ENCODE peak calls at places on chromosomes 13 and 19, in five cellular contexts. One of them, this sample, is unnamed.

GRCh38 chr13:113941571-113942191 is 32.2 kb downstream of the C13orf46 start:
- DNase-seq in BE2C: no peak
- DNase-seq in uterus: no peak
- DNase-seq in retinal pigment epithelial cell: no peak
- DNase-seq in WERI-Rb-1: peak
- DNase-seq in this sample: no peak

GRCh38 chr19:18596752-18597157 is 8.2 kb downstream of the REX1BD start:
- DNase-seq in BE2C: peak
- DNase-seq in uterus: peak
- DNase-seq in retinal pigment epithelial cell: no peak
- DNase-seq in WERI-Rb-1: peak
- DNase-seq in this sample: peak

GRCh38 chr19:7846247-7846646 is 16.2 kb downstream of the EVI5L start:
- DNase-seq in BE2C: no peak
- DNase-seq in uterus: no peak
- DNase-seq in retinal pigment epithelial cell: no peak
- DNase-seq in WERI-Rb-1: no peak
- DNase-seq in this sample: no peak

GRCh38 chr19:34904521-34904845 is 22.2 kb upstream of the ZNF30 start:
- DNase-seq in BE2C: no peak
- DNase-seq in uterus: no peak
- DNase-seq in retinal pigment epithelial cell: no peak
- DNase-seq in WERI-Rb-1: no peak
- DNase-seq in this sample: no peak

GRCh38 chr19:10270180-10270615 is 722 bp upstream of the ICAM1 start:
- DNase-seq in BE2C: no peak
- DNase-seq in uterus: peak
- DNase-seq in retinal pigment epithelial cell: no peak
- DNase-seq in WERI-Rb-1: no peak
- DNase-seq in this sample: peak

GRCh38 chr13:67258482-67258881 is 28.3 kb upstream of the PCDH9 start:
- DNase-seq in BE2C: no peak
- DNase-seq in uterus: no peak
- DNase-seq in retinal pigment epithelial cell: no peak
- DNase-seq in WERI-Rb-1: no peak
- DNase-seq in this sample: no peak

GRCh38 chr19:44884566-44884965 is 6.5 kb upstream of the TOMM40 start:
- DNase-seq in BE2C: no peak
- DNase-seq in uterus: no peak
- DNase-seq in retinal pigment epithelial cell: no peak
- DNase-seq in WERI-Rb-1: no peak
- DNase-seq in this sample: no peak

GRCh38 chr19:52369463-52370340 is at the start of gene ZNF880:
- DNase-seq in BE2C: peak
- DNase-seq in uterus: peak
- DNase-seq in retinal pigment epithelial cell: peak
- DNase-seq in WERI-Rb-1: peak
- DNase-seq in this sample: peak

GRCh38 chr13:97242755-97243497 is 20.8 kb downstream of the MBNL2 start:
- DNase-seq in BE2C: no peak
- DNase-seq in uterus: no peak
- DNase-seq in retinal pigment epithelial cell: no peak
- DNase-seq in WERI-Rb-1: no peak
- DNase-seq in this sample: no peak

GRCh38 chr19:14516746-14517438 is 1.3 kb downstream of the DNAJB1 start:
- DNase-seq in BE2C: no peak
- DNase-seq in uterus: no peak
- DNase-seq in retinal pigment epithelial cell: no peak
- DNase-seq in WERI-Rb-1: no peak
- DNase-seq in this sample: no peak

GRCh38 chr13:75385708-75386083 is 96.3 kb downstream of the TBC1D4 start:
- DNase-seq in BE2C: no peak
- DNase-seq in uterus: no peak
- DNase-seq in retinal pigment epithelial cell: no peak
- DNase-seq in WERI-Rb-1: no peak
- DNase-seq in this sample: no peak

GRCh38 chr13:26568132-26568815 is 10.8 kb downstream of the WASF3 start:
- DNase-seq in BE2C: no peak
- DNase-seq in uterus: no peak
- DNase-seq in retinal pigment epithelial cell: no peak
- DNase-seq in WERI-Rb-1: no peak
- DNase-seq in this sample: no peak

GRCh38 chr13:79541426-79542049 is 60.6 kb downstream of the NDFIP2 start:
- DNase-seq in BE2C: no peak
- DNase-seq in uterus: no peak
- DNase-seq in retinal pigment epithelial cell: no peak
- DNase-seq in WERI-Rb-1: no peak
- DNase-seq in this sample: no peak

GRCh38 chr19:48419158-48419920 is 25.9 kb downstream of the GRIN2D start:
- DNase-seq in BE2C: peak
- DNase-seq in uterus: peak
- DNase-seq in retinal pigment epithelial cell: no peak
- DNase-seq in WERI-Rb-1: peak
- DNase-seq in this sample: no peak

GRCh38 chr13:50220938-50221337 is 205.7 kb downstream of the KCNRG start:
- DNase-seq in BE2C: no peak
- DNase-seq in uterus: no peak
- DNase-seq in retinal pigment epithelial cell: no peak
- DNase-seq in WERI-Rb-1: no peak
- DNase-seq in this sample: no peak

GRCh38 chr13:95128045-95128643 is 173.1 kb downstream of the ABCC4 start:
- DNase-seq in BE2C: no peak
- DNase-seq in uterus: no peak
- DNase-seq in retinal pigment epithelial cell: no peak
- DNase-seq in WERI-Rb-1: no peak
- DNase-seq in this sample: no peak

GRCh38 chr13:60230593-60230992 is 66.9 kb upstream of the DIAPH3 start:
- DNase-seq in BE2C: no peak
- DNase-seq in uterus: no peak
- DNase-seq in retinal pigment epithelial cell: peak
- DNase-seq in WERI-Rb-1: no peak
- DNase-seq in this sample: no peak

GRCh38 chr19:14769201-14769600 is 9.2 kb downstream of the ADGRE2 start:
- DNase-seq in BE2C: no peak
- DNase-seq in uterus: no peak
- DNase-seq in retinal pigment epithelial cell: no peak
- DNase-seq in WERI-Rb-1: no peak
- DNase-seq in this sample: no peak

GRCh38 chr19:43463381-43464088 is 1.9 kb downstream of the LYPD3 start:
- DNase-seq in BE2C: peak
- DNase-seq in uterus: peak
- DNase-seq in retinal pigment epithelial cell: peak
- DNase-seq in WERI-Rb-1: peak
- DNase-seq in this sample: peak

GRCh38 chr13:32409561-32410440 is 18.1 kb downstream of the N4BP2L1 start:
- DNase-seq in BE2C: peak
- DNase-seq in uterus: peak
- DNase-seq in retinal pigment epithelial cell: no peak
- DNase-seq in WERI-Rb-1: no peak
- DNase-seq in this sample: peak

GRCh38 chr13:71877280-71877653 is 10.3 kb upstream of the DACH1 start:
- DNase-seq in BE2C: no peak
- DNase-seq in uterus: no peak
- DNase-seq in retinal pigment epithelial cell: no peak
- DNase-seq in WERI-Rb-1: no peak
- DNase-seq in this sample: no peak

GRCh38 chr13:36261011-36261410 is 36.6 kb downstream of the CCDC169 start:
- DNase-seq in BE2C: no peak
- DNase-seq in uterus: no peak
- DNase-seq in retinal pigment epithelial cell: no peak
- DNase-seq in WERI-Rb-1: no peak
- DNase-seq in this sample: no peak

GRCh38 chr13:98459171-98459681 is 117.7 kb downstream of the STK24 start:
- DNase-seq in BE2C: no peak
- DNase-seq in uterus: no peak
- DNase-seq in retinal pigment epithelial cell: no peak
- DNase-seq in WERI-Rb-1: no peak
- DNase-seq in this sample: no peak

GRCh38 chr19:3573858-3574637 is 1.3 kb downstream of the HMG20B start:
- DNase-seq in BE2C: peak
- DNase-seq in uterus: peak
- DNase-seq in retinal pigment epithelial cell: peak
- DNase-seq in WERI-Rb-1: peak
- DNase-seq in this sample: peak

GRCh38 chr13:77729502-77730221 is 32.2 kb downstream of the SLAIN1 start:
- DNase-seq in BE2C: no peak
- DNase-seq in uterus: no peak
- DNase-seq in retinal pigment epithelial cell: no peak
- DNase-seq in WERI-Rb-1: peak
- DNase-seq in this sample: no peak

GRCh38 chr13:113978741-113979481 is 5.0 kb upstream of the C13orf46 start:
- DNase-seq in BE2C: peak
- DNase-seq in uterus: no peak
- DNase-seq in retinal pigment epithelial cell: no peak
- DNase-seq in WERI-Rb-1: no peak
- DNase-seq in this sample: no peak

GRCh38 chr19:2302319-2303208 is 5.4 kb downstream of the LINGO3 start:
- DNase-seq in BE2C: peak
- DNase-seq in uterus: no peak
- DNase-seq in retinal pigment epithelial cell: no peak
- DNase-seq in WERI-Rb-1: no peak
- DNase-seq in this sample: peak

GRCh38 chr13:95842898-95843297 is 166.0 kb downstream of the DNAJC3 start:
- DNase-seq in BE2C: no peak
- DNase-seq in uterus: no peak
- DNase-seq in retinal pigment epithelial cell: no peak
- DNase-seq in WERI-Rb-1: no peak
- DNase-seq in this sample: no peak

GRCh38 chr13:85140192-85140591 is 659.0 kb downstream of the SLITRK6 start:
- DNase-seq in BE2C: no peak
- DNase-seq in uterus: no peak
- DNase-seq in retinal pigment epithelial cell: no peak
- DNase-seq in WERI-Rb-1: no peak
- DNase-seq in this sample: no peak

GRCh38 chr19:11138659-11139526 is 16.7 kb downstream of the SPC24 start:
- DNase-seq in BE2C: peak
- DNase-seq in uterus: peak
- DNase-seq in retinal pigment epithelial cell: no peak
- DNase-seq in WERI-Rb-1: peak
- DNase-seq in this sample: peak

GRCh38 chr19:46979103-46979769 is 40.4 kb upstream of the NPAS1 start:
- DNase-seq in BE2C: no peak
- DNase-seq in uterus: no peak
- DNase-seq in retinal pigment epithelial cell: no peak
- DNase-seq in WERI-Rb-1: peak
- DNase-seq in this sample: no peak

GRCh38 chr19:10751109-10751972 is 33.5 kb downstream of the DNM2 start:
- DNase-seq in BE2C: no peak
- DNase-seq in uterus: no peak
- DNase-seq in retinal pigment epithelial cell: no peak
- DNase-seq in WERI-Rb-1: no peak
- DNase-seq in this sample: no peak

GRCh38 chr13:97977376-97977705 is 23.9 kb downstream of the IPO5 start:
- DNase-seq in BE2C: no peak
- DNase-seq in uterus: no peak
- DNase-seq in retinal pigment epithelial cell: no peak
- DNase-seq in WERI-Rb-1: no peak
- DNase-seq in this sample: no peak

GRCh38 chr13:101655435-101655834 is 203.0 kb downstream of the ITGBL1 start:
- DNase-seq in BE2C: no peak
- DNase-seq in uterus: no peak
- DNase-seq in retinal pigment epithelial cell: no peak
- DNase-seq in WERI-Rb-1: no peak
- DNase-seq in this sample: no peak
- TF ChIP-seq CTCF in BE2C: no peak
- TF ChIP-seq CTCF in uterus: no peak
- TF ChIP-seq CTCF in retinal pigment epithelial cell: no peak
- TF ChIP-seq CTCF in WERI-Rb-1: no peak
- TF ChIP-seq CTCF in this sample: no peak

GRCh38 chr13:30408319-30409101 is 13.8 kb upstream of the UBE2L5 start:
- DNase-seq in BE2C: peak
- DNase-seq in uterus: peak
- DNase-seq in retinal pigment epithelial cell: peak
- DNase-seq in WERI-Rb-1: no peak
- DNase-seq in this sample: peak
- H3K4me3 ChIP-seq in BE2C: peak
- H3K4me3 ChIP-seq in uterus: peak
- H3K4me3 ChIP-seq in retinal pigment epithelial cell: peak
- H3K4me3 ChIP-seq in WERI-Rb-1: no peak
- H3K4me3 ChIP-seq in this sample: peak

GRCh38 chr13:91805605-91806004 is 407.2 kb downstream of the GPC5 start:
- DNase-seq in BE2C: no peak
- DNase-seq in uterus: no peak
- DNase-seq in retinal pigment epithelial cell: no peak
- DNase-seq in WERI-Rb-1: no peak
- DNase-seq in this sample: no peak
- TF ChIP-seq CTCF in BE2C: peak
- TF ChIP-seq CTCF in uterus: no peak
- TF ChIP-seq CTCF in retinal pigment epithelial cell: peak
- TF ChIP-seq CTCF in WERI-Rb-1: peak
- TF ChIP-seq CTCF in this sample: peak

GRCh38 chr13:39417131-39417530 is 185.9 kb downstream of the LHFPL6 start:
- DNase-seq in BE2C: peak
- DNase-seq in uterus: no peak
- DNase-seq in retinal pigment epithelial cell: no peak
- DNase-seq in WERI-Rb-1: no peak
- DNase-seq in this sample: no peak
- H3K4me3 ChIP-seq in BE2C: no peak
- H3K4me3 ChIP-seq in uterus: no peak
- H3K4me3 ChIP-seq in retinal pigment epithelial cell: peak
- H3K4me3 ChIP-seq in WERI-Rb-1: no peak
- H3K4me3 ChIP-seq in this sample: no peak

DNA sequence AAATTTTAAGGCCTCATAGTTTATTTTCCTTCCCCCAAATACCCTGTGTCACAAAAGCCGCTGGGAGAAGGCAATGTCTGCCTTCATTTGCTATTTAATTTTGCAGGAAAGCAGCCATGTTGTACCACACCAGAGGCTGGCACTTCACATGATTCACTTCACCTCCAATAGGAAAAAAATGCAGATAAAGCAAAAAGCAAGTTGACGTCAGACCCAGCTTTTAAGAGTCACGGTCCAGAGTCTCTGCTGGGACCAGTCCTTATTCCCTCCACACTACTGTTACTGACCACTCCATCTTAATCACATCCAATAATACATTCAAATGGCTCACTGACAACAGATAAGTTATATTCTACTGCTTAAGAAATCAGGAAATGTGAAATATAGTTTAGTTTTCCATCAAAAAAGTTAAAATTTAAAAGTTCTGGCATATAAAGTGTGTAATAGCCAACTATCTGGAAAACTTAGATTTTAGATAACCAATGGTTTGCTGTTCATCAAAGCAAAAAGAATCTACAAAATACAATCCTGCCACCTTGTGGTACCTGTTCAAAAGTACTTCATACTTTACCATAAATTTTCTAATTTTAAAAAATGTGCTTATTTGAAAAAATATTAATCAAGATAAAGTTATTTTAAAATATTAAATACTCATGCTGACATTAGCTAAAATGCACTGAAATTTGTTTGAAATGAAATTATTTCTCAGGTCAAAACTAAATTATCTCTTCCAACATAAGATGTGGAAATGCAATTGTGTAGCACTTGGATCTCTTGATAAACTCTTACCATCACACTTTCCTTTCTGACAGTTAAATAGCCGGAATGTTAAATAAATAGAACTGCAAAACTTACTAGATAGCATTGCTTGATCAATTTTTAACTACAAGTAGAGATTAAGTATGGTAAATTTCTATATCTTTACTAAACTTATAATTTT is 97.3 kb downstream of the SERP2 start:
- DNase-seq in BE2C: no peak
- DNase-seq in uterus: no peak
- DNase-seq in retinal pigment epithelial cell: no peak
- DNase-seq in WERI-Rb-1: no peak
- DNase-seq in this sample: no peak
- TF ChIP-seq CTCF in BE2C: peak
- TF ChIP-seq CTCF in uterus: peak
- TF ChIP-seq CTCF in retinal pigment epithelial cell: peak
- TF ChIP-seq CTCF in WERI-Rb-1: peak
- TF ChIP-seq CTCF in this sample: peak

This sample was measured in right atrium auricular region.